ENCODE peak calls at places on chromosome 10, in four cellular contexts. One of them, this sample, is unnamed.

GRCh38 chr10:88236121-88236743 is 346.9 kb downstream of the RNLS start:
- DNase-seq in GM12891: no peak
- DNase-seq in K562: no peak
- DNase-seq in GM12878: no peak
- DNase-seq in this sample: peak; percentile 14

GRCh38 chr10:103789771-103790201 is 65.6 kb downstream of the SH3PXD2A start:
- DNase-seq in GM12891: no peak
- DNase-seq in K562: no peak
- DNase-seq in GM12878: no peak
- DNase-seq in this sample: peak; percentile 67

GRCh38 chr10:129467346-129468119 is 492 bp downstream of the MGMT start:
- DNase-seq in GM12891: no peak
- DNase-seq in K562: no peak
- DNase-seq in GM12878: no peak
- DNase-seq in this sample: no peak

GRCh38 chr10:59176241-59177030 is at the start of gene PHYHIPL:
- DNase-seq in GM12891: no peak
- DNase-seq in K562: no peak
- DNase-seq in GM12878: no peak
- DNase-seq in this sample: no peak

GRCh38 chr10:42488416-42488815 is 150.0 kb downstream of the ZNF33B start:
- DNase-seq in GM12891: no peak
- DNase-seq in K562: no peak
- DNase-seq in GM12878: no peak
- DNase-seq in this sample: no peak

GRCh38 chr10:71974489-71975011 is 10.4 kb downstream of the CHST3 start:
- DNase-seq in GM12891: peak; percentile 54
- DNase-seq in K562: no peak
- DNase-seq in GM12878: no peak
- DNase-seq in this sample: no peak

GRCh38 chr10:60372436-60372835 is 17.2 kb downstream of the ANK3 start:
- DNase-seq in GM12891: no peak
- DNase-seq in K562: no peak
- DNase-seq in GM12878: no peak
- DNase-seq in this sample: no peak

GRCh38 chr10:4470231-4470840 is 355.7 kb upstream of the AKR1E2 start:
- DNase-seq in GM12891: no peak
- DNase-seq in K562: no peak
- DNase-seq in GM12878: no peak
- DNase-seq in this sample: no peak

GRCh38 chr10:34727595-34728033 is 87.5 kb downstream of the PARD3 start:
- DNase-seq in GM12891: no peak
- DNase-seq in K562: no peak
- DNase-seq in GM12878: no peak
- DNase-seq in this sample: no peak

GRCh38 chr10:43048301-43049051 is 28.4 kb upstream of the RET start:
- DNase-seq in GM12891: no peak
- DNase-seq in K562: no peak
- DNase-seq in GM12878: no peak
- DNase-seq in this sample: no peak

GRCh38 chr10:103510791-103511757 is 17.6 kb downstream of the NEURL1 start:
- DNase-seq in GM12891: no peak
- DNase-seq in K562: no peak
- DNase-seq in GM12878: no peak
- DNase-seq in this sample: no peak

GRCh38 chr10:86659721-86660438 is 5.5 kb downstream of the OPN4 start:
- DNase-seq in GM12891: no peak
- DNase-seq in K562: no peak
- DNase-seq in GM12878: no peak
- DNase-seq in this sample: no peak

GRCh38 chr10:124211921-124212320 is 118.5 kb upstream of the CHST15 start:
- DNase-seq in GM12891: no peak
- DNase-seq in K562: no peak
- DNase-seq in GM12878: no peak
- DNase-seq in this sample: no peak

GRCh38 chr10:29811751-29812427 is 177.1 kb upstream of the SVIL start:
- DNase-seq in GM12891: no peak
- DNase-seq in K562: no peak
- DNase-seq in GM12878: no peak
- DNase-seq in this sample: no peak

GRCh38 chr10:91345716-91346115 is 64.4 kb upstream of the HECTD2 start:
- DNase-seq in GM12891: no peak
- DNase-seq in K562: no peak
- DNase-seq in GM12878: no peak
- DNase-seq in this sample: no peak

GRCh38 chr10:24383681-24384106 is 174.8 kb downstream of the KIAA1217 start:
- DNase-seq in GM12891: peak; percentile 40
- DNase-seq in K562: peak; percentile 76
- DNase-seq in GM12878: peak; percentile 86
- DNase-seq in this sample: no peak

GRCh38 chr10:71737356-71738172 is 18.0 kb upstream of the C10orf105 start:
- DNase-seq in GM12891: no peak
- DNase-seq in K562: no peak
- DNase-seq in GM12878: no peak
- DNase-seq in this sample: peak; percentile 17

GRCh38 chr10:61994404-61995031 is 93.0 kb downstream of the ARID5B start:
- DNase-seq in GM12891: no peak
- DNase-seq in K562: no peak
- DNase-seq in GM12878: no peak
- DNase-seq in this sample: no peak

GRCh38 chr10:44850356-44850934 is 60.7 kb upstream of the TMEM72 start:
- DNase-seq in GM12891: no peak
- DNase-seq in K562: no peak
- DNase-seq in GM12878: no peak
- DNase-seq in this sample: no peak

GRCh38 chr10:102132563-102133372 is at the start of gene PPRC1:
- DNase-seq in GM12891: peak; percentile 97
- DNase-seq in K562: peak; percentile 83
- DNase-seq in GM12878: peak; percentile 97
- DNase-seq in this sample: peak; percentile 99

GRCh38 chr10:95388539-95388938 is 97.7 kb upstream of the PDLIM1 start:
- DNase-seq in GM12891: no peak
- DNase-seq in K562: no peak
- DNase-seq in GM12878: no peak
- DNase-seq in this sample: no peak

GRCh38 chr10:42491001-42491592 is 147.3 kb downstream of the ZNF33B start:
- DNase-seq in GM12891: no peak
- DNase-seq in K562: no peak
- DNase-seq in GM12878: no peak
- DNase-seq in this sample: no peak

GRCh38 chr10:128263891-128264688 is 137.9 kb upstream of the MKI67 start:
- DNase-seq in GM12891: no peak
- DNase-seq in K562: peak; percentile 25
- DNase-seq in GM12878: no peak
- DNase-seq in this sample: peak; percentile 50

GRCh38 chr10:70915206-70915605 is 26.8 kb upstream of the PCBD1 start:
- DNase-seq in GM12891: no peak
- DNase-seq in K562: no peak
- DNase-seq in GM12878: no peak
- DNase-seq in this sample: no peak

GRCh38 chr10:85927952-85928677 is 438.5 kb downstream of the GRID1 start:
- DNase-seq in GM12891: no peak
- DNase-seq in K562: no peak
- DNase-seq in GM12878: no peak
- DNase-seq in this sample: no peak

GRCh38 chr10:14146005-14146404 is 184.7 kb downstream of the FRMD4A start:
- DNase-seq in GM12891: no peak
- DNase-seq in K562: no peak
- DNase-seq in GM12878: no peak
- DNase-seq in this sample: no peak

GRCh38 chr10:71779641-71780040 is 6.3 kb upstream of the VSIR start:
- DNase-seq in GM12891: no peak
- DNase-seq in K562: no peak
- DNase-seq in GM12878: no peak
- DNase-seq in this sample: peak; percentile 42

GRCh38 chr10:77807706-77808105 is 118.8 kb downstream of the DLG5 start:
- DNase-seq in GM12891: no peak
- DNase-seq in K562: no peak
- DNase-seq in GM12878: no peak
- DNase-seq in this sample: no peak

GRCh38 chr10:31101123-31101522 is 69.5 kb upstream of the ZNF438 start:
- DNase-seq in GM12891: no peak
- DNase-seq in K562: no peak
- DNase-seq in GM12878: peak; percentile 59
- DNase-seq in this sample: no peak

GRCh38 chr10:34492081-34492480 is 323.0 kb downstream of the PARD3 start:
- DNase-seq in GM12891: no peak
- DNase-seq in K562: no peak
- DNase-seq in GM12878: no peak
- DNase-seq in this sample: no peak

GRCh38 chr10:124732931-124733536 is 11.1 kb downstream of the FAM53B start:
- DNase-seq in GM12891: no peak
- DNase-seq in K562: no peak
- DNase-seq in GM12878: peak; percentile 77
- DNase-seq in this sample: no peak

GRCh38 chr10:118566911-118567310 is 28.5 kb downstream of the PRLHR start:
- DNase-seq in GM12891: no peak
- DNase-seq in K562: no peak
- DNase-seq in GM12878: no peak
- DNase-seq in this sample: no peak

GRCh38 chr10:52050429-52051047 is 263.5 kb upstream of the DKK1 start:
- DNase-seq in GM12891: no peak
- DNase-seq in K562: no peak
- DNase-seq in GM12878: no peak
- DNase-seq in this sample: no peak

GRCh38 chr10:71285180-71285545 is 33.9 kb upstream of the SLC29A3 start:
- DNase-seq in GM12891: peak; percentile 79
- DNase-seq in K562: peak; percentile 86
- DNase-seq in GM12878: no peak
- DNase-seq in this sample: peak; percentile 17

GRCh38 chr10:108787932-108788331 is 1135.4 kb downstream of the XPNPEP1 start:
- DNase-seq in GM12891: no peak
- DNase-seq in K562: no peak
- DNase-seq in GM12878: no peak
- DNase-seq in this sample: no peak

GRCh38 chr10:4154317-4154716 is 369.3 kb upstream of the KLF6 start:
- DNase-seq in GM12891: no peak
- DNase-seq in K562: no peak
- DNase-seq in GM12878: no peak
- DNase-seq in this sample: no peak

GRCh38 chr10:76885815-76886214 is 751.8 kb downstream of the KCNMA1 start:
- DNase-seq in GM12891: no peak
- DNase-seq in K562: no peak
- DNase-seq in GM12878: no peak
- DNase-seq in this sample: no peak

GRCh38 chr10:79146611-79147130 is 77.9 kb downstream of the ZMIZ1 start:
- DNase-seq in GM12891: no peak
- DNase-seq in K562: no peak
- DNase-seq in GM12878: no peak
- DNase-seq in this sample: no peak

GRCh38 chr10:93512565-93512964 is 16.2 kb downstream of the CEP55 start:
- DNase-seq in GM12891: no peak
- DNase-seq in K562: no peak
- DNase-seq in GM12878: no peak
- DNase-seq in this sample: no peak

DNA sequence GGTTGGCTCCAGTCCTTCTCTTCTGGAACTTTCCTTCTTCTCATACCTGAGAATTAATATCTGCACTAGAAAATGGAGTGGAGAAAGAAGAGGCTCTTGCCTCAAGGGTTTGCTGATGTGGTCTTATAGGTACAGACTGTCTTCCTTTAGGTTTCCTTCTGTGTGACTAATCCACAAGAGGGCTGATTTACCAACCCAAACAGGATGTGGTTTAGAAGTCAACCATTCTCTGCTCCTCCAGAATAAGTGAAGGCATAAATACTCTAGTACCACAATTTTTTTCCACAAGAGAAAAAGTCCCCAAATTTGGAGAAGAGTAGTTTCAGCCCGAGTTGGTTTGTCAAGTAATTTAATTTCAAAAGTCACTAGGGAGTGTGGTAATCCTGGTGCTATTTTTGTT is 85.8 kb downstream of the NRP1 start:
- DNase-seq in GM12891: no peak
- DNase-seq in K562: no peak
- DNase-seq in GM12878: no peak
- DNase-seq in this sample: peak; percentile 18
- TF ChIP-seq SPI1 in GM12891: no peak
- TF ChIP-seq SPI1 in K562: no peak
- TF ChIP-seq SPI1 in GM12878: no peak
- TF ChIP-seq SPI1 in this sample: no peak

GRCh38 chr10:48973065-48973464 is 33.4 kb upstream of the LRRC18 start:
- DNase-seq in GM12891: no peak
- DNase-seq in K562: no peak
- DNase-seq in GM12878: no peak
- DNase-seq in this sample: no peak
- TF ChIP-seq SPI1 in GM12891: no peak
- TF ChIP-seq SPI1 in K562: no peak
- TF ChIP-seq SPI1 in GM12878: no peak
- TF ChIP-seq SPI1 in this sample: no peak

GRCh38 chr10:12193193-12193592 is 2.5 kb downstream of the NUDT5 start:
- DNase-seq in GM12891: no peak
- DNase-seq in K562: no peak
- DNase-seq in GM12878: no peak
- DNase-seq in this sample: no peak

GRCh38 chr10:12196531-12197211 is 683 bp downstream of the CDC123 start:
- DNase-seq in GM12891: no peak
- DNase-seq in K562: no peak
- DNase-seq in GM12878: no peak
- DNase-seq in this sample: no peak

GRCh38 chr10:12195603-12196506 is at the start of the genes CDC123 and NUDT5:
- DNase-seq in GM12891: peak; percentile 72
- DNase-seq in K562: peak; percentile 80
- DNase-seq in GM12878: peak; percentile 81
- DNase-seq in this sample: peak; percentile 56

GRCh38 chr10:12195281-12195602 is 449 bp downstream of the NUDT5 start:
- DNase-seq in GM12891: no peak
- DNase-seq in K562: no peak
- DNase-seq in GM12878: no peak
- DNase-seq in this sample: no peak

GRCh38 chr10:12194752-12195271 is 879 bp downstream of the NUDT5 start:
- DNase-seq in GM12891: no peak
- DNase-seq in K562: no peak
- DNase-seq in GM12878: no peak
- DNase-seq in this sample: no peak
- TF ChIP-seq SPI1 in GM12891: no peak
- TF ChIP-seq SPI1 in K562: no peak
- TF ChIP-seq SPI1 in GM12878: no peak
- TF ChIP-seq SPI1 in this sample: no peak

GRCh38 chr10:110918633-110919348 is at the start of gene BBIP1:
- DNase-seq in GM12891: peak; percentile 60
- DNase-seq in K562: no peak
- DNase-seq in GM12878: peak; percentile 99
- DNase-seq in this sample: peak; percentile 98

GRCh38 chr10:110916554-110917346 is 2.2 kb downstream of the BBIP1 start:
- DNase-seq in GM12891: no peak
- DNase-seq in K562: no peak
- DNase-seq in GM12878: no peak
- DNase-seq in this sample: no peak

GRCh38 chr10:110918269-110918632 is 729 bp downstream of the BBIP1 start:
- DNase-seq in GM12891: no peak
- DNase-seq in K562: peak; percentile 85
- DNase-seq in GM12878: peak; percentile 63
- DNase-seq in this sample: peak; percentile 83

GRCh38 chr10:110919349-110919931 is at the start of gene SHOC2:
- DNase-seq in GM12891: peak; percentile 63
- DNase-seq in K562: peak; percentile 82
- DNase-seq in GM12878: no peak
- DNase-seq in this sample: no peak

GRCh38 chr10:110919971-110920881 is 822 bp downstream of the SHOC2 start:
- DNase-seq in GM12891: no peak
- DNase-seq in K562: no peak
- DNase-seq in GM12878: peak; percentile 69
- DNase-seq in this sample: peak; percentile 72
- TF ChIP-seq SPI1 in GM12891: peak; percentile 71
- TF ChIP-seq SPI1 in K562: peak; percentile 21
- TF ChIP-seq SPI1 in GM12878: peak; percentile 65
- TF ChIP-seq SPI1 in this sample: peak; percentile 80

This sample was measured in HL-60.